ENCODE peak calls at places on chromosomes 4 and X, in seven cellular contexts. H is keratinocyte, L is testis, K is HTR-8/SVneo, B is NAMALWA, F is sciatic nerve, U is adrenal gland. D is an unnamed sample.

GRCh38 chr4:167129146-167129545 is 105.1 kb downstream of the SPOCK3 start:
- DNase-seq in L (no peak), K (no peak), U (no peak), B (no peak), H (no peak), F (no peak), D (no peak)

GRCh38 chrX:104112326-104112951 is at the start of gene ZCCHC18:
- DNase-seq in K (peak; percentile 18), H (no peak), L (peak; percentile 67), F (peak; percentile 73), U (peak; percentile 51), B (peak; percentile 49), D (no peak)

GRCh38 chr4:54226399-54227260 is 2.5 kb upstream of the PDGFRA start:
- DNase-seq in H (no peak), F (peak; percentile 87), L (peak; percentile 77), U (peak; percentile 43), B (no peak), K (no peak), D (no peak)

GRCh38 chrX:20139966-20140365 is 1.7 kb downstream of the EIF1AX start:
- DNase-seq in B (no peak), H (no peak), U (no peak), L (no peak), F (no peak), K (no peak), D (no peak)

GRCh38 chr4:60962286-60962685 is 237.8 kb upstream of the ADGRL3 start:
- DNase-seq in F (no peak), U (no peak), B (no peak), L (no peak), H (no peak), K (no peak), D (no peak)

GRCh38 chr4:7532043-7532442 is 97.3 kb upstream of the PSAPL1 start:
- DNase-seq in H (no peak), U (no peak), B (no peak), K (no peak), F (no peak), L (no peak), D (no peak)

GRCh38 chr4:75495489-75495888 is 18.7 kb downstream of the RCHY1 start:
- DNase-seq in H (no peak), K (no peak), U (no peak), L (no peak), F (no peak), B (no peak), D (no peak)

GRCh38 chrX:51006068-51006467 is 95.5 kb downstream of the BMP15 start:
- DNase-seq in U (no peak), K (no peak), L (no peak), F (no peak), H (no peak), B (no peak), D (no peak)

GRCh38 chr4:101417046-101417445 is 69.7 kb upstream of the PPP3CA start:
- DNase-seq in L (no peak), H (no peak), B (no peak), U (no peak), F (no peak), K (no peak), D (no peak)

D was measured in GM12878.